ENCODE peak calls at places on chromosome 12, in seven cellular contexts. N, T, O, S, U, B and H are unnamed samples.

GRCh38 chr12:76020281-76020680 is 11.3 kb downstream of the PHLDA1 start:
- DNase-seq in N (peak; percentile 85), T (peak; percentile 89), O (peak; percentile 91), S (no peak), U (no peak), B (peak; percentile 15), H (peak; percentile 67)

GRCh38 chr12:56258068-56258819 is at the start of gene ANKRD52:
- DNase-seq in N (peak; percentile 77), T (peak; percentile 93), O (peak; percentile 85), S (no peak), U (no peak), B (no peak), H (peak; percentile 72)

GRCh38 chr12:14965221-14965620 is 3.8 kb upstream of the ARHGDIB start:
- DNase-seq in N (no peak), T (no peak), O (no peak), S (no peak), U (no peak), B (no peak), H (no peak)

GRCh38 chr12:117032593-117033381 is 66.4 kb downstream of the TESC start:
- DNase-seq in N (no peak), T (peak; percentile 66), O (no peak), S (no peak), U (no peak), B (no peak), H (no peak)

GRCh38 chr12:50788562-50788961 is 24.7 kb downstream of the ATF1 start:
- DNase-seq in N (no peak), T (peak; percentile 87), O (no peak), S (no peak), U (no peak), B (no peak), H (peak; percentile 55)

GRCh38 chr12:1013618-1014489 is 22.8 kb downstream of the ERC1 start:
- DNase-seq in N (peak; percentile 41), T (peak; percentile 88), O (peak; percentile 95), S (no peak), U (no peak), B (no peak), H (no peak)

GRCh38 chr12:41944241-41944640 is 200.4 kb downstream of the GXYLT1 start:
- DNase-seq in N (no peak), T (no peak), O (no peak), S (no peak), U (no peak), B (no peak), H (no peak)

GRCh38 chr12:124694250-124694649 is 126.8 kb upstream of the NCOR2 start:
- DNase-seq in N (no peak), T (no peak), O (no peak), S (no peak), U (no peak), B (no peak), H (no peak)

GRCh38 chr12:30965613-30965985 is 39.1 kb downstream of the TSPAN11 start:
- DNase-seq in N (peak; percentile 49), T (no peak), O (peak; percentile 17), S (no peak), U (no peak), B (no peak), H (no peak)

GRCh38 chr12:67070307-67070600 is 198.9 kb upstream of the CAND1 start:
- DNase-seq in N (peak; percentile 11), T (peak; percentile 1), O (no peak), S (no peak), U (no peak), B (no peak), H (no peak)

GRCh38 chr12:120798696-120799095 is 73.1 kb downstream of the ACADS start:
- DNase-seq in N (no peak), T (no peak), O (no peak), S (no peak), U (no peak), B (peak; percentile 30), H (no peak)